ENCODE peak calls at places on chromosome 3, in six cellular contexts. One of them, this sample, is unnamed.

GRCh38 chr3:23501201-23501824 is 298.2 kb downstream of the UBE2E2 start:
- DNase-seq in activated naive CD8-positive, alpha-beta T cell treated with anti-CD3 and anti-CD28 coated beads, Interleukin-2, amount 50 U/mL, for 24 hours: no peak
- DNase-seq in H54: no peak
- DNase-seq in ELF-1: no peak
- DNase-seq in HAP-1: no peak
- DNase-seq in HT-29: no peak
- DNase-seq in this sample: no peak

GRCh38 chr3:31828007-31828406 is 153.1 kb downstream of the OSBPL10 start:
- DNase-seq in HT-29: no peak
- DNase-seq in activated naive CD8-positive, alpha-beta T cell treated with anti-CD3 and anti-CD28 coated beads, Interleukin-2, amount 50 U/mL, for 24 hours: no peak
- DNase-seq in HAP-1: no peak
- DNase-seq in ELF-1: no peak
- DNase-seq in H54: no peak
- DNase-seq in this sample: no peak

GRCh38 chr3:101950985-101951733 is 101.8 kb downstream of the NFKBIZ start:
- DNase-seq in H54: no peak
- DNase-seq in ELF-1: no peak
- DNase-seq in HT-29: peak
- DNase-seq in HAP-1: no peak
- DNase-seq in activated naive CD8-positive, alpha-beta T cell treated with anti-CD3 and anti-CD28 coated beads, Interleukin-2, amount 50 U/mL, for 24 hours: no peak
- DNase-seq in this sample: no peak

GRCh38 chr3:140630866-140631265 is 47.0 kb upstream of the TRIM42 start:
- DNase-seq in activated naive CD8-positive, alpha-beta T cell treated with anti-CD3 and anti-CD28 coated beads, Interleukin-2, amount 50 U/mL, for 24 hours: no peak
- DNase-seq in H54: no peak
- DNase-seq in HAP-1: no peak
- DNase-seq in ELF-1: no peak
- DNase-seq in HT-29: no peak
- DNase-seq in this sample: no peak

GRCh38 chr3:12076666-12077065 is 72.5 kb downstream of the SYN2 start:
- DNase-seq in H54: no peak
- DNase-seq in ELF-1: no peak
- DNase-seq in HT-29: no peak
- DNase-seq in HAP-1: no peak
- DNase-seq in activated naive CD8-positive, alpha-beta T cell treated with anti-CD3 and anti-CD28 coated beads, Interleukin-2, amount 50 U/mL, for 24 hours: no peak
- DNase-seq in this sample: no peak

GRCh38 chr3:100754563-100755334 is 45.5 kb downstream of the TFG start:
- DNase-seq in H54: no peak
- DNase-seq in activated naive CD8-positive, alpha-beta T cell treated with anti-CD3 and anti-CD28 coated beads, Interleukin-2, amount 50 U/mL, for 24 hours: no peak
- DNase-seq in HT-29: no peak
- DNase-seq in HAP-1: no peak
- DNase-seq in ELF-1: no peak
- DNase-seq in this sample: no peak

GRCh38 chr3:149340310-149340933 is 7.0 kb upstream of the TM4SF18 start:
- DNase-seq in HAP-1: no peak
- DNase-seq in activated naive CD8-positive, alpha-beta T cell treated with anti-CD3 and anti-CD28 coated beads, Interleukin-2, amount 50 U/mL, for 24 hours: no peak
- DNase-seq in HT-29: no peak
- DNase-seq in H54: no peak
- DNase-seq in ELF-1: no peak
- DNase-seq in this sample: no peak

GRCh38 chr3:100936931-100937330 is 56.3 kb downstream of the ABI3BP start:
- DNase-seq in activated naive CD8-positive, alpha-beta T cell treated with anti-CD3 and anti-CD28 coated beads, Interleukin-2, amount 50 U/mL, for 24 hours: no peak
- DNase-seq in H54: no peak
- DNase-seq in HAP-1: no peak
- DNase-seq in ELF-1: no peak
- DNase-seq in HT-29: no peak
- DNase-seq in this sample: no peak

This sample was measured in hepatocyte.